ENCODE peak calls at places on chromosome 15, in six cellular contexts. Q is BJ; K is stomach; T is naive thymus-derived CD4-positive, alpha-beta T cell; P is sigmoid colon; V is HAP-1. N is an unnamed sample. For H3K27me3, the result is how much of the 10 kb centered on the place peaks cover.

GRCh38 chr15:62962101-62962995 is 80.2 kb upstream of the TPM1 start:
- DNase-seq in P (no peak), K (no peak), Q (no peak), T (no peak), V (no peak), N (no peak)

GRCh38 chr15:82535566-82536408 is 4.5 kb downstream of the RPS17 start:
- DNase-seq in V (peak), K (no peak), T (no peak), Q (no peak), P (no peak), N (no peak)

GRCh38 chr15:77530576-77530975 is 102.1 kb downstream of the LINGO1 start:
- DNase-seq in P (peak), K (no peak), V (no peak), Q (no peak), T (no peak), N (no peak)

GRCh38 chr15:85667491-85668424 is 127.0 kb downstream of the KLHL25 start:
- DNase-seq in K (no peak), V (no peak), T (peak), P (no peak), Q (peak), N (peak)

GRCh38 chr15:62958528-62958927 is 84.0 kb upstream of the TPM1 start:
- DNase-seq in V (no peak), T (no peak), K (peak), P (peak), Q (no peak), N (no peak)

GRCh38 chr15:89662893-89663673 is 7.8 kb upstream of the KIF7 start:
- DNase-seq in P (peak), K (peak), Q (peak), T (no peak), V (no peak), N (no peak)

GRCh38 chr15:26945046-26945445 is 25.9 kb upstream of the GABRG3 start:
- DNase-seq in P (no peak), K (no peak), V (no peak), T (no peak), Q (no peak), N (no peak)

GRCh38 chr15:25939122-25939521 is 76.0 kb upstream of the ATP10A start:
- DNase-seq in Q (no peak), P (no peak), K (no peak), V (no peak), T (no peak), N (peak)

GRCh38 chr15:84934942-84935729 is 46.5 kb upstream of the PDE8A start:
- DNase-seq in P (peak), Q (no peak), V (no peak), K (no peak), T (no peak), N (no peak)

GRCh38 chr15:63291507-63291906 is 14.1 kb downstream of the APH1B start:
- DNase-seq in T (no peak), Q (peak), P (no peak), K (no peak), V (no peak), N (no peak)

GRCh38 chr15:92899910-92900711 is at the start of gene CHD2:
- DNase-seq in P (peak), Q (no peak), T (peak), K (peak), V (peak), N (peak)

GRCh38 chr15:100878130-100878529 is 1.5 kb upstream of the ALDH1A3 start:
- DNase-seq in Q (no peak), K (no peak), P (no peak), V (no peak), T (no peak), N (no peak)
- H3K27me3 ChIP-seq in Q (under half), K (under half), P (under half), V (under half), T (under half), N (under half)

GRCh38 chr15:87131067-87131466 is 1051.4 kb downstream of the AGBL1 start:
- DNase-seq in Q (no peak), T (no peak), K (no peak), P (no peak), V (no peak), N (no peak)

GRCh38 chr15:87129916-87130315 is 1050.2 kb downstream of the AGBL1 start:
- DNase-seq in P (no peak), T (no peak), Q (no peak), K (no peak), V (no peak), N (no peak)

DNA sequence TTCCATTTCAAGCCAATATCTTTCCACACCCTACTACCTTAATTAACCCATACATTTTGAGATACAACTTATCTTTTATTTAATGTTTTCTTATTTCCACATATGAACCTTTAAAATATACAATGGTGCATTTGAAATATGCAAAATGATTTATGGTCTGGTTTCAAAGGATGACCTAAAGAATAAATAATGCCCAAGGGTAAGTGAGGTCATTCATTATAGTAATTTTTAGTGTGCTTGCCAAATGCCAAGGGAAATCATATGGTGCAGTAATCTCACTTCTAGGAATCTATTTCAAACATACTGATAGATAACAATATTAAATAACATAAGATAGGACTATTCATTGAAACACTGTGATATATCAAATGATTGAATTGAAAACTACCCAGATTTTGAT is 1055.4 kb downstream of the AGBL1 start:
- DNase-seq in T (no peak), Q (no peak), P (no peak), K (no peak), V (no peak), N (no peak)
- H3K4me3 ChIP-seq in T (no peak), Q (no peak), P (no peak), K (no peak), V (no peak), N (no peak)

GRCh38 chr15:67603063-67603462 is 60.6 kb downstream of the MAP2K5 start:
- DNase-seq in V (no peak), K (no peak), T (no peak), Q (no peak), P (no peak), N (no peak)

GRCh38 chr15:67607329-67607728 is 64.8 kb downstream of the MAP2K5 start:
- DNase-seq in V (no peak), P (no peak), Q (no peak), K (no peak), T (no peak), N (no peak)

GRCh38 chr15:67611803-67612369 is 69.4 kb downstream of the MAP2K5 start:
- DNase-seq in P (no peak), K (no peak), T (no peak), Q (no peak), V (no peak), N (no peak)

GRCh38 chr15:67607959-67608605 is 65.6 kb downstream of the MAP2K5 start:
- DNase-seq in K (no peak), Q (no peak), V (no peak), P (no peak), T (no peak), N (no peak)

GRCh38 chr15:67606742-67607141 is 64.2 kb downstream of the MAP2K5 start:
- DNase-seq in T (no peak), P (no peak), Q (no peak), V (no peak), K (no peak), N (no peak)
- H3K27me3 ChIP-seq in T (under half), P (under half), Q (under half), V (under half), K (under half), N (under half)

GRCh38 chr15:31435256-31435781 is 108.7 kb downstream of the KLF13 start:
- DNase-seq in V (peak), P (peak), T (peak), Q (peak), K (peak), N (peak)
- H3K4me3 ChIP-seq in V (no peak), P (no peak), T (peak), Q (no peak), K (no peak), N (peak)

GRCh38 chr15:29396176-29396811 is 126.7 kb upstream of the NSMCE3 start:
- DNase-seq in Q (no peak), V (no peak), P (no peak), T (no peak), K (no peak), N (no peak)

GRCh38 chr15:29398907-29399306 is 129.3 kb upstream of the NSMCE3 start:
- DNase-seq in P (no peak), V (no peak), Q (no peak), T (no peak), K (no peak), N (no peak)

GRCh38 chr15:29403778-29404177 is 134.2 kb upstream of the NSMCE3 start:
- DNase-seq in T (no peak), V (peak), P (no peak), Q (no peak), K (no peak), N (peak)

GRCh38 chr15:29401644-29402043 is 132.0 kb upstream of the NSMCE3 start:
- DNase-seq in P (no peak), Q (no peak), V (no peak), K (no peak), T (no peak), N (no peak)

GRCh38 chr15:29400701-29401100 is 131.1 kb upstream of the NSMCE3 start:
- DNase-seq in K (no peak), P (no peak), T (no peak), V (no peak), Q (no peak), N (no peak)
- H3K27me3 ChIP-seq in K (under half), P (under half), T (under half), V (under half), Q (under half), N (under half)

GRCh38 chr15:65533057-65533752 is 2.9 kb downstream of the HACD3 start:
- DNase-seq in K (no peak), V (peak), P (no peak), T (no peak), Q (no peak), N (no peak)
- H3K4me3 ChIP-seq in K (no peak), V (peak), P (no peak), T (no peak), Q (no peak), N (no peak)

GRCh38 chr15:58065011-58065444 is 483 bp downstream of the ALDH1A2 start:
- DNase-seq in T (peak), Q (no peak), V (peak), K (no peak), P (peak), N (peak)

GRCh38 chr15:58070801-58071418 is 5.4 kb upstream of the ALDH1A2 start:
- DNase-seq in T (peak), V (peak), K (peak), Q (no peak), P (peak), N (no peak)

GRCh38 chr15:58065445-58066041 is at the start of gene ALDH1A2:
- DNase-seq in T (no peak), P (peak), V (peak), K (no peak), Q (no peak), N (peak)

GRCh38 chr15:58066042-58066867 is 744 bp upstream of the ALDH1A2 start:
- DNase-seq in P (peak), Q (no peak), T (peak), V (peak), K (peak), N (peak)

DNA sequence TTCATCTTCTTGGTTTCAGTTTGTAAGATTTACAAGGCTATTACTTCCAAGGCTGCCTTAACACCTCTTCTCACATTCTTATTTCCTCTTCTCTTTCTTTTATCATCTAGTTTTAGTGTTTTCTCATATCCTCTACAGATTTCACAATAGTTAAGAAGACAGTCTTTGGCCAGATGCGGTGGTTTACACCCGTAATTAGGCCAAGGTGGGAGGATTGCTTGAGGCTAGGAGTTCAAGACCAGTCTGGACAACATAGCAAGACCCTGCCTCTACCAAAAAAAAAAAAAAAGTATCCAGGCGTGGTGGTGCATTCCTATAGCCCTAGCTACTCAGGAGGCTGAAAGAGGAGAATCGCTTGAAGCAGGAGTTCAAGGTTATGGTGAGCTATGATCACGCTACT is 3.5 kb upstream of the ALDH1A2 start:
- DNase-seq in K (no peak), P (no peak), V (no peak), T (no peak), Q (no peak), N (no peak)
- H3K27me3 ChIP-seq in K (under half), P (under half), V (under half), T (under half), Q (under half), N (under half)

GRCh38 chr15:73750441-73750840 is 2.7 kb downstream of the INSYN1 start:
- DNase-seq in Q (no peak), P (no peak), T (no peak), V (no peak), K (no peak), N (no peak)
- H3K4me3 ChIP-seq in Q (no peak), P (no peak), T (no peak), V (no peak), K (no peak), N (no peak)